ENCODE peak calls at places on chromosomes 12 and 14, in four cellular contexts. S is stimulated activated naive CD4-positive, alpha-beta T cell; U is ELR; Y is uterus. Q is an unnamed sample.

GRCh38 chr14:36661506-36662257 is at the start of gene PAX9:
- DNase-seq in S (no peak), U (peak), Y (no peak), Q (no peak)

GRCh38 chr12:29552994-29553748 is 55.7 kb upstream of the OVCH1 start:
- DNase-seq in S (no peak), U (no peak), Y (no peak), Q (no peak)

GRCh38 chr14:72559227-72559626 is 334.7 kb downstream of the DPF3 start:
- DNase-seq in S (no peak), U (peak), Y (no peak), Q (no peak)

GRCh38 chr14:70731447-70732239 is 77.7 kb downstream of the MAP3K9 start:
- DNase-seq in S (no peak), U (peak), Y (no peak), Q (no peak)

GRCh38 chr12:93571854-93572711 is at the start of gene SOCS2:
- DNase-seq in S (peak), U (peak), Y (peak), Q (peak)

GRCh38 chr12:53595212-53595611 is 31.0 kb downstream of the ATF7 start:
- DNase-seq in S (no peak), U (no peak), Y (no peak), Q (no peak)

GRCh38 chr12:101931498-101932326 is 54.3 kb downstream of the DRAM1 start:
- DNase-seq in S (no peak), U (no peak), Y (no peak), Q (no peak)

GRCh38 chr14:70567791-70568190 is 32.7 kb downstream of the MED6 start:
- DNase-seq in S (no peak), U (peak), Y (no peak), Q (no peak)

GRCh38 chr14:94401083-94401482 is 12.7 kb upstream of the SERPINA1 start:
- DNase-seq in S (no peak), U (peak), Y (no peak), Q (no peak)

GRCh38 chr12:75489613-75490210 is 9.2 kb downstream of the GLIPR1 start:
- DNase-seq in S (no peak), U (peak), Y (no peak), Q (no peak)

GRCh38 chr12:19158909-19159308 is 29.4 kb downstream of the PLEKHA5 start:
- DNase-seq in S (no peak), U (no peak), Y (no peak), Q (no peak)

GRCh38 chr12:26818636-26819035 is 14.4 kb downstream of the ITPR2 start:
- DNase-seq in S (no peak), U (no peak), Y (no peak), Q (no peak)

GRCh38 chr14:71551291-71551955 is 380.8 kb upstream of the RGS6 start:
- DNase-seq in S (no peak), U (peak), Y (no peak), Q (no peak)

GRCh38 chr12:108618079-108618952 is 15.4 kb downstream of the SELPLG start:
- DNase-seq in S (peak), U (peak), Y (peak), Q (peak)

GRCh38 chr14:26841920-26842741 is 244.3 kb upstream of the NOVA1 start:
- DNase-seq in S (no peak), U (peak), Y (peak), Q (no peak)

GRCh38 chr12:92899388-92900001 is 29.6 kb downstream of the EEA1 start:
- DNase-seq in S (no peak), U (peak), Y (peak), Q (no peak)

GRCh38 chr12:48979602-48980388 is 1.7 kb downstream of the WNT1 start:
- DNase-seq in S (peak), U (no peak), Y (no peak), Q (peak)

GRCh38 chr14:93982684-93983007 is 6.3 kb upstream of the ASB2 start:
- DNase-seq in S (no peak), U (no peak), Y (no peak), Q (no peak)

GRCh38 chr12:28540324-28540714 is 350.1 kb downstream of the CCDC91 start:
- DNase-seq in S (no peak), U (no peak), Y (no peak), Q (no peak)

GRCh38 chr14:89378119-89378518 is 38.9 kb downstream of the FOXN3 start:
- DNase-seq in S (no peak), U (peak), Y (no peak), Q (no peak)

GRCh38 chr12:92398565-92399309 is 253.1 kb upstream of the BTG1 start:
- DNase-seq in S (peak), U (no peak), Y (no peak), Q (peak)

GRCh38 chr14:51867753-51868152 is 7.3 kb downstream of the GNG2 start:
- DNase-seq in S (no peak), U (peak), Y (no peak), Q (peak)

GRCh38 chr12:97939141-97939540 is 476.5 kb downstream of the RMST start:
- DNase-seq in S (no peak), U (no peak), Y (no peak), Q (no peak)

GRCh38 chr12:105331805-105332251 is 1.3 kb downstream of the C12orf75 start:
- DNase-seq in S (no peak), U (peak), Y (no peak), Q (peak)

GRCh38 chr12:33676866-33677265 is 237.2 kb upstream of the SYT10 start:
- DNase-seq in S (no peak), U (no peak), Y (no peak), Q (no peak)

GRCh38 chr14:63535918-63536317 is 7.3 kb downstream of the PPP2R5E start:
- DNase-seq in S (no peak), U (no peak), Y (no peak), Q (no peak)

GRCh38 chr12:29346764-29347421 is 34.1 kb downstream of the ERGIC2 start:
- DNase-seq in S (no peak), U (no peak), Y (no peak), Q (no peak)

GRCh38 chr14:77066555-77067172 is 31.4 kb upstream of the CIPC start:
- DNase-seq in S (no peak), U (no peak), Y (no peak), Q (no peak)

GRCh38 chr14:74563233-74563585 is 48.8 kb downstream of the LTBP2 start:
- DNase-seq in S (no peak), U (no peak), Y (no peak), Q (no peak)

GRCh38 chr12:120853188-120853587 is 51.0 kb downstream of the SPPL3 start:
- DNase-seq in S (no peak), U (no peak), Y (no peak), Q (no peak)

GRCh38 chr14:55274760-55275159 is 3.5 kb downstream of the FBXO34 start:
- DNase-seq in S (no peak), U (peak), Y (no peak), Q (no peak)

GRCh38 chr12:119902084-119902509 is 25.0 kb upstream of the CIT start:
- DNase-seq in S (peak), U (peak), Y (no peak), Q (peak)

GRCh38 chr14:54902143-54902520 is 494 bp downstream of the GCH1 start:
- DNase-seq in S (peak), U (peak), Y (peak), Q (peak)

GRCh38 chr14:53971501-53971900 is 14.9 kb upstream of the BMP4 start:
- DNase-seq in S (no peak), U (no peak), Y (no peak), Q (no peak)

GRCh38 chr14:55957950-55958349 is 160.3 kb upstream of the PELI2 start:
- DNase-seq in S (no peak), U (no peak), Y (no peak), Q (no peak)

Q was measured in central memory CD4-positive, alpha-beta T cell.